ENCODE peak calls at places on chromosomes 6 and 20, in four cellular contexts. O, L, W and V are unnamed samples.
A peak's percentile ranks its signal among the peaks of the same experiment; 100 is the strongest.

GRCh38 chr20:46959821-46960220 is 65.2 kb downstream of the EYA2 start:
- DNase-seq in O (no peak), L (no peak), W (no peak), V (no peak)

GRCh38 chr6:47145212-47145611 is 103.1 kb upstream of the ADGRF1 start:
- DNase-seq in W (no peak), L (no peak), O (no peak), V (no peak)

GRCh38 chr6:17589402-17590116 is 10.5 kb upstream of the FAM8A1 start:
- DNase-seq in O (no peak), L (no peak), W (peak; percentile 31), V (no peak)

GRCh38 chr6:25774120-25774730 is 19.7 kb downstream of the SLC17A4 start:
- DNase-seq in W (no peak), O (no peak), L (no peak), V (no peak)

GRCh38 chr6:13303668-13304017 is 24.7 kb downstream of the TBC1D7 start:
- DNase-seq in W (no peak), O (peak; percentile 89), L (peak; percentile 88), V (no peak)

GRCh38 chr20:6829510-6830116 is 62.1 kb downstream of the BMP2 start:
- DNase-seq in L (no peak), W (no peak), O (no peak), V (no peak)

GRCh38 chr6:30615219-30615957 is 1.7 kb downstream of the PPP1R10 start:
- DNase-seq in O (no peak), L (no peak), W (no peak), V (no peak)

GRCh38 chr6:142993977-142994376 is 49.0 kb upstream of the HIVEP2 start:
- DNase-seq in W (no peak), L (no peak), O (peak; percentile 52), V (no peak)

GRCh38 chr6:157773248-157773773 is 49.7 kb upstream of the SNX9 start:
- DNase-seq in L (no peak), W (no peak), O (no peak), V (no peak)

GRCh38 chr6:81228912-81229540 is 523.5 kb downstream of the TENT5A start:
- DNase-seq in W (no peak), O (no peak), L (no peak), V (no peak)

GRCh38 chr6:107489636-107490567 is at the start of gene SOBP:
- DNase-seq in W (peak; percentile 36), O (peak; percentile 87), L (peak; percentile 84), V (peak; percentile 27)
- TF ChIP-seq CTCF in W (no peak), O (no peak), L (no peak), V (no peak)

GRCh38 chr20:34074101-34074760 is 37.8 kb downstream of the EIF2S2 start:
- DNase-seq in W (no peak), O (no peak), L (no peak), V (peak; percentile 72)

GRCh38 chr20:34070079-34070439 is 42.0 kb downstream of the EIF2S2 start:
- DNase-seq in L (no peak), W (no peak), O (no peak), V (no peak)

GRCh38 chr20:34072778-34073177 is 39.3 kb downstream of the EIF2S2 start:
- DNase-seq in W (no peak), L (no peak), O (no peak), V (no peak)

GRCh38 chr20:34069341-34070078 is 42.5 kb downstream of the EIF2S2 start:
- DNase-seq in L (no peak), O (peak; percentile 79), W (peak; percentile 66), V (no peak)

DNA sequence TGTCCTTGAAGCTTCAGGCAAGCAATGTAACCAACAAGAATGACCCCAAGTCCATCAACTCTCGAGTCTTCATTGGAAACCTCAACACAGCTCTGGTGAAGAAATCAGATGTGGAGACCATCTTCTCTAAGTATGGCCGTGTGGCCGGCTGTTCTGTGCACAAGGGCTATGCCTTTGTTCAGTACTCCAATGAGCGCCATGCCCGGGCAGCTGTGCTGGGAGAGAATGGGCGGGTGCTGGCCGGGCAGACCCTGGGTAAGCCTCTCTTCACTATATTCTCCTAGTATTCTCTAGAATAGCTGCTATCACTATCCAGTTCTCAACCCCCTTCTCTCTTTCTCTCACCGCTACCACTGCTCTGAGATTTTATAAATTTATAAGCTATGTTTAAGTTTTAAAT is 40.0 kb downstream of the EIF2S2 start:
- DNase-seq in L (no peak), W (no peak), O (no peak), V (no peak)
- TF ChIP-seq CTCF in L (no peak), W (no peak), O (no peak), V (no peak)

DNA sequence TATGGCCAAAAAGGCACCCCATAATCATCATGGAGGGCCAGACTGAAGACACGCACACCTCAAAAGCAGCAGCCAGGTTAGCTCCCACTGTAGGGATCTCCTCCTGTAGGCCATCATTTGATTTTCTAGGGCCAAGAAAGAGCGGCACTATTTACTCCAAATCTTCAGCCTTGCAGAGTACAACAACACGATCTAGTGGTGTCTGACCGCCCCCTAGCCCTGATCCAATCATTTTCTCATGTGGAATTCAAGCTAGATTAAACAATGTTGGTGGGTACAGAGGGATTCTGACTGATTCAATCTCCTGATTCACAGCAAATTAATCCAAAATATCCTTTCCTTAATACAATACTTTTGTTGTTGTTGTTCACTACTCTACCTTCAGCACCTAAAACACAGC is 12.5 kb downstream of the GNAS-AS1 start:
- DNase-seq in W (no peak), L (no peak), O (no peak), V (no peak)
- TF ChIP-seq CTCF in W (no peak), L (no peak), O (no peak), V (no peak)

GRCh38 chr20:55632592-55632991 is 372.7 kb downstream of the CBLN4 start:
- DNase-seq in W (no peak), L (no peak), O (no peak), V (no peak)
- TF ChIP-seq CTCF in W (no peak), L (no peak), O (no peak), V (no peak)

GRCh38 chr6:23245559-23245958 is 676.2 kb downstream of the HDGFL1 start:
- DNase-seq in L (no peak), O (no peak), W (no peak), V (no peak)
- TF ChIP-seq CTCF in L (no peak), O (no peak), W (no peak), V (no peak)

GRCh38 chr6:79250559-79250958 is 16.1 kb upstream of the HMGN3 start:
- DNase-seq in W (no peak), O (no peak), L (no peak), V (no peak)

GRCh38 chr6:79249136-79249535 is 14.7 kb upstream of the HMGN3 start:
- DNase-seq in L (no peak), O (no peak), W (no peak), V (no peak)

GRCh38 chr6:79246891-79247290 is 12.4 kb upstream of the HMGN3 start:
- DNase-seq in O (no peak), W (no peak), L (no peak), V (no peak)

GRCh38 chr6:79250107-79250514 is 15.6 kb upstream of the HMGN3 start:
- DNase-seq in O (no peak), L (no peak), W (no peak), V (no peak)
- TF ChIP-seq CTCF in O (no peak), L (no peak), W (no peak), V (peak; percentile 7)

DNA sequence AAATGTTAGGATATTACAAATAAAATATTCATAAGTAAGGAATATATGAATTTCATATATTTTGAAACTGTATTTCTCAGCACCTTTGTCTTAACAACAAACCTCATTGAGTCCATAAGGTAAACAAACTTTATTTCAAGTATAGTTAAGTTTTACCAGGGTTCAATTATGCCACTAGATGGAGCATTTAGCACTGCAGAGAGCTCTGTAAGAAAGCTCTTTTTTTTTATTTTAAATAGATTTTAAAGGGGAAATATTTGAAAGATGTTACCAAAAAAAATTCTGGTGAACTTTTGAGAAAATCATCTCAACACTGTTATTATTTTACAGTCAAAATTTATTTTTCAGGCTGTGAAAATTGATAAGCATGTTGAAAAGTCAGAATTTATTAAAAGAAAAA is 955.2 kb upstream of the EYS start:
- DNase-seq in O (no peak), L (no peak), W (no peak), V (no peak)
- TF ChIP-seq CTCF in O (no peak), L (no peak), W (no peak), V (peak; percentile 59)

DNA sequence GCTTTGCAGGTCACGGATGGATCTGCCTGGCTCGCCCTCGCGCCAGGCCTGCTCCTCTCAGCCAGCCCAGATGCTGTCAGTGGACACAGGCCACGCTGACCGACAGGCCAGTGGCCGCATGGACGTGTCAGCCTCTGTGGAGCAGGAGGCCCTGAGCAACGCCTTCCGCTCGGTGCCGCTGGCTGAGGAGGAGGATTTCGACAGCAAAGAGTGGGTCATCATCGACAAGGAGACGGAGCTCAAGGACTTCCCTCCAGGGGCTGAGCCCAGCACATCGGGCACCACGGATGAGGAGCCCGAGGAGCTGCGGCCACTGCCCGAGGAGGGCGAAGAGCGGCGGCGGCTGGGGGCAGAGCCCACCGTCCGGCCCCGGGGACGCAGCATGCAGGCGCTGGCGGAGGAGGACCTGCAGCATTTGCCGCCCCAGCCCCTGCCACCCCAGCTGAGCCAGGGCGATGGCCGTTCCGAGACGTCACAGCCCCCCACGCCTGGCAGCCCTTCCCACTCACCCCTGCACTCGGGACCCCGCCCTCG is 19.6 kb downstream of the TTBK1 start:
- DNase-seq in O (no peak), W (no peak), L (no peak), V (no peak)
- TF ChIP-seq CTCF in O (no peak), W (no peak), L (no peak), V (no peak)

GRCh38 chr6:3147914-3148757 is 9.2 kb downstream of the TUBB2A start:
- DNase-seq in W (no peak), O (no peak), L (no peak), V (no peak)
- TF ChIP-seq CTCF in W (no peak), O (no peak), L (no peak), V (peak; percentile 7)

DNA sequence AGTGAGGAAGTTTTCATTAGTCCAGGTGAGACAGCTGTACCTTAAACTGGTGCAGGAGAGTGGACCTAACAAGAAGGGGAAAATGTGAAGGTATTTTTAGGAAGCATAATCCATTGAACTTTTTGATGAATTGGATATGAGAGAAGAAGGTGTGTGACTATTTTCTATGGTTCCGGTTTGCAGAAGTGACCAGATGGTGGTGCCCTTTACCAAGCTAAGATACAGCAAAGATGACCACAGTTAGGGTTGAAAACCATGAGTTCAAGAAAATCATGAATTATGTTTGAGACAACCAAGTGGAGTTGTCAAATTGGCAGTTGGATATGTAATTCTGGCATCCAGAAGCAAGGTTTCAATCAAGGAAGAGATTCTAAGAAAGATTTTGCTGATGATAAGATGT is 61.9 kb upstream of the NRSN1 start:
- DNase-seq in O (no peak), L (no peak), W (no peak), V (no peak)
- TF ChIP-seq CTCF in O (peak; percentile 10), L (peak; percentile 13), W (peak; percentile 43), V (peak; percentile 74)